ENCODE peak calls at places on chromosomes 5 and 9, in six cellular contexts. W is K562, N is HCT116, E is breast epithelium, A is upper lobe of left lung, K is HepG2. P is an unnamed sample.

GRCh38 chr5:144189800-144190429 is 19.2 kb downstream of the KCTD16 start:
- DNase-seq in W (no peak), N (no peak), E (no peak), A (no peak), K (no peak), P (no peak)

GRCh38 chr5:109740329-109740728 is 50.6 kb downstream of the MAN2A1 start:
- DNase-seq in W (no peak), N (no peak), E (no peak), A (no peak), K (no peak), P (no peak)

GRCh38 chr9:98793031-98793430 is 3.3 kb downstream of the ANKS6 start:
- DNase-seq in W (no peak), N (no peak), E (no peak), A (no peak), K (no peak), P (no peak)

GRCh38 chr5:127785098-127785927 is 82.1 kb downstream of the CCDC192 start:
- DNase-seq in W (no peak), N (no peak), E (no peak), A (no peak), K (no peak), P (no peak)

GRCh38 chr5:168424506-168425298 is 61.6 kb upstream of the RARS1 start:
- DNase-seq in W (no peak), N (no peak), E (no peak), A (no peak), K (no peak), P (no peak)

GRCh38 chr9:79264511-79265448 is 307.0 kb upstream of the TLE4 start:
- DNase-seq in W (no peak), N (no peak), E (no peak), A (no peak), K (no peak), P (no peak)

GRCh38 chr9:38062498-38063362 is 6.3 kb downstream of the SHB start:
- DNase-seq in W (peak; percentile 68), N (no peak), E (no peak), A (no peak), K (peak; percentile 87), P (no peak)

GRCh38 chr5:74026310-74026709 is 400.3 kb downstream of the ARHGEF28 start:
- DNase-seq in W (no peak), N (no peak), E (no peak), A (no peak), K (no peak), P (no peak)

GRCh38 chr9:30972654-30973053 is 1411.8 kb upstream of the ACO1 start:
- DNase-seq in W (no peak), N (no peak), E (no peak), A (no peak), K (no peak), P (no peak)

GRCh38 chr5:154618696-154619095 is 136.5 kb upstream of the LARP1 start:
- DNase-seq in W (no peak), N (no peak), E (no peak), A (no peak), K (no peak), P (no peak)

GRCh38 chr5:65198777-65199120 is 283.0 kb downstream of the ADAMTS6 start:
- DNase-seq in W (no peak), N (no peak), E (no peak), A (no peak), K (peak; percentile 35), P (no peak)

GRCh38 chr5:114726126-114726525 is 364.3 kb downstream of the KCNN2 start:
- DNase-seq in W (no peak), N (no peak), E (no peak), A (no peak), K (no peak), P (no peak)

GRCh38 chr9:129026442-129027223 is 1.5 kb downstream of the SH3GLB2 start:
- DNase-seq in W (no peak), N (no peak), E (peak; percentile 67), A (no peak), K (peak; percentile 20), P (no peak)

GRCh38 chr5:164207646-164208045 is 702.2 kb downstream of the MAT2B start:
- DNase-seq in W (no peak), N (no peak), E (no peak), A (no peak), K (no peak), P (no peak)

GRCh38 chr5:163759000-163759730 is 253.7 kb downstream of the MAT2B start:
- DNase-seq in W (no peak), N (no peak), E (no peak), A (no peak), K (no peak), P (no peak)

GRCh38 chr5:56369333-56369947 is 136.3 kb upstream of the ANKRD55 start:
- DNase-seq in W (no peak), N (no peak), E (no peak), A (no peak), K (no peak), P (no peak)

GRCh38 chr5:172334641-172335040 is 51.1 kb upstream of the UBTD2 start:
- DNase-seq in W (no peak), N (no peak), E (no peak), A (no peak), K (no peak), P (no peak)

DNA sequence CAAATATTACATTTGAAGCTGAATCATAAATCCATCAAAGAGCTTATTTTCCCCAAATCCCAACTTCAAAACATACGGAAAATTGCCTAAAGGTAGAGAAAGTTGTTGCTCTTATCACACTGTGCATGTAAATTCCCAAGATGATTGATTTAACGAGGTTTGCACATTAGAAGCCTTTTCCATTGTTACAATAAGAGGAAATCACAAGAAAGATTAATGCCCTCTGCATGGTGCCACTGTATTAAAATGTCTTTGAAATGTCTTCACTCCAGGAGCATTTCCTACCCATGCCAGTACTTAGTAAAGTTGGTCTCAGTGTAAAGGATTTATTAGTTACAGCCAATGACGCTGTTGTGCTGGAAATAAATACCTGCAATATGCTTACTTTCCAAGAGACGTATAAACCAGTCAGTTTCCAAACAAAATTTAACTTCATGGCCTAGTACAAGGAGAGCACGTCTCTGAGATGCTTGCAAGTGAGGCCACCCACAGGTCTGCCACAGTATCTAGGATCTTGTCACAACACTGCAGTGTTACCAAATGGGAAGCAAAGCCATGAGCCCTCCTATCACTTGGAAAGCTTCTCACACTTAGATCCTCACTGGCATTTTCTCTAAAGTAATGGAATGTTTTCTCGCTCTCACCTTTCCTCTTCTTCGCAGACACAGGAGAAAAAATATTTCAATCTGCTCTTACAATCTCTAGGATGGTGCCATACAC is 112.4 kb downstream of the CETN3 start:
- DNase-seq in W (no peak), N (no peak), E (no peak), A (no peak), K (no peak), P (no peak)
- TF ChIP-seq POLR2AphosphoS5 in W (no peak), N (no peak), E (no peak), A (no peak), K (no peak), P (no peak)

DNA sequence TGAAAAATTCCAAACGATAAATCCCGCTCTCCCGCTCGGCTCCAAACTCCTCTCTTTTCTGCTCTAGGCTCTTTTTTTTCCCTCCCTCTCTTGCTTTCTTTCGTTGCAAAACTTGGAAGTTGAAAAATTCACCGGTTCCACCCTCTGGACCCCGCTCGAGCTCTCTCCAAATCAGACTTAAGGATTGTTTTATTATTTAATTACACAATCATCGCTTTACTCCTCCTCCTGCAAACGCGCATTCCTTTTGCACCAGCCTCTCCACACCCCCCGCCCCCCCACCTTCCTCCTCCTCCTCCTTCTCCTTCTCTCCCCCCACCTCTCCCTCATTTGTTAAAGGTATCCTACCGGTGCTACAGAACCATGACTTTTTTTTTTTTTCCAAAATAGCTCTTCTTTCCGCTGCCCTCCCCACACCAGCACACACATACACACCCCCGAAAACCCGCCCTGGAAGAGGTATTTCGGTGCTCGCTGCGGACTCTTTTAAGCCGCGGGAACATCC is 535 bp upstream of the NFIB start:
- DNase-seq in W (peak; percentile 36), N (peak; percentile 19), E (peak; percentile 74), A (no peak), K (peak; percentile 57), P (no peak)
- TF ChIP-seq POLR2AphosphoS5 in W (no peak), N (no peak), E (no peak), A (no peak), K (no peak), P (no peak)

GRCh38 chr5:94433393-94434149 is 184.8 kb downstream of the KIAA0825 start:
- DNase-seq in W (no peak), N (peak; percentile 73), E (no peak), A (no peak), K (peak; percentile 4), P (no peak)

GRCh38 chr5:94431696-94432095 is 186.7 kb downstream of the KIAA0825 start:
- DNase-seq in W (no peak), N (no peak), E (no peak), A (no peak), K (no peak), P (no peak)

GRCh38 chr5:94425396-94425795 is 193.0 kb downstream of the KIAA0825 start:
- DNase-seq in W (no peak), N (no peak), E (no peak), A (no peak), K (no peak), P (no peak)

GRCh38 chr5:94432499-94432898 is 185.9 kb downstream of the KIAA0825 start:
- DNase-seq in W (no peak), N (no peak), E (no peak), A (no peak), K (no peak), P (no peak)

GRCh38 chr5:94429566-94429965 is 188.8 kb downstream of the KIAA0825 start:
- DNase-seq in W (no peak), N (no peak), E (no peak), A (peak; percentile 6), K (no peak), P (no peak)
- TF ChIP-seq POLR2AphosphoS5 in W (no peak), N (no peak), E (no peak), A (no peak), K (no peak), P (no peak)

DNA sequence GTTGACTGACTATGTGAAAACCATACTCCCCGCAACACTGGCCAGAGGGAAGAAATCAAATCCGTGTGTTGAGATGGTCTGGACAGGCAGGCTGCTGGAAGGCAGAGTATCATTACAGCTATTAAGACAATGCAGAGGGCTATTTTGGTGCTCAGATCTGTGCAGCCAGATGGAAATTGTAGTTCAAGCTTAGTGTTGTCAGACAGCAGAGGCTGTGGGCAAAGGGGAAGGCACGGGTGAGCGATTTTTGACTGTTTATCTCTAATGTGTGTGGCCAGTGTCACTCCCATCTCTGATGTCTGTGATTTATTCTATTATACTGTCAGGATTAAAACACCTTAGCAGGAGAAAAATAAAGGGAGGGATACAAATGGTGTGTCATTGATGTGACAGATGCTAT is 984.4 kb upstream of the WWC1 start:
- DNase-seq in W (no peak), N (no peak), E (no peak), A (no peak), K (no peak), P (no peak)
- TF ChIP-seq POLR2AphosphoS5 in W (no peak), N (no peak), E (no peak), A (no peak), K (no peak), P (no peak)

DNA sequence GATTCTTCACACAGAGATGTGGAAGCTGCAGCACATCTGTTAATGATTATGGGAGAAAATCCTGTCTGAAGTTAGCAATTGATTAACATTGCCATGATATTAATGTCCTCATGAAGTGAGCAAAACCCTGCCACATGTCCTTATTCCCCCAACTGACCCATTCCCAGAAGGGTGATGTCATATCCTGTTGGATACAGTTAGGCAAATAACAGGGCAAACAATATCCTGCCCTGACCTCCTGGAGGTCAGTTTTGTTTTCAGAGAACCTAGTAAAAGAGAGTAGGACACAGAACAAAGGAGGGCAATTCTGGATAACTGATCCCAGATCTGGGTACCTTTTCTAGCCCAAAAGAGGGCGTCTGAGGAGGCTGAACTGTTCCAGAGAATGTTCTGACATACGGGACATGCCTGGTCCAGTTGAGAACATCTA is 11.0 kb downstream of the ABLIM3 start:
- DNase-seq in W (no peak), N (no peak), E (no peak), A (no peak), K (peak; percentile 97), P (no peak)
- TF ChIP-seq POLR2AphosphoS5 in W (no peak), N (no peak), E (no peak), A (no peak), K (no peak), P (no peak)

GRCh38 chr5:78103226-78103722 is 191.2 kb downstream of the AP3B1 start:
- DNase-seq in W (no peak), N (no peak), E (no peak), A (no peak), K (no peak), P (no peak)
- TF ChIP-seq POLR2AphosphoS5 in W (no peak), N (no peak), E (no peak), A (no peak), K (no peak), P (no peak)